ENCODE peak calls at places on chromosomes 12 and 14, in eight cellular contexts. S, Z, Y, D, T, J, M and V are unnamed samples.

GRCh38 chr14:74785056-74785613 is 22.0 kb downstream of the YLPM1 start:
- DNase-seq in S (no peak), Z (no peak), Y (no peak), D (no peak), T (no peak), J (no peak), M (no peak), V (no peak)

GRCh38 chr12:78406213-78406612 is 458.4 kb upstream of the SYT1 start:
- DNase-seq in S (no peak), Z (no peak), Y (no peak), D (no peak), T (no peak), J (no peak), M (no peak), V (no peak)

GRCh38 chr12:19752712-19753111 is 313.4 kb downstream of the AEBP2 start:
- DNase-seq in S (no peak), Z (no peak), Y (no peak), D (no peak), T (no peak), J (no peak), M (no peak), V (peak)

GRCh38 chr14:87632796-87633195 is 360.2 kb downstream of the GALC start:
- DNase-seq in S (no peak), Z (no peak), Y (no peak), D (no peak), T (no peak), J (no peak), M (no peak), V (peak)

GRCh38 chr14:65229431-65230286 is 127.3 kb upstream of the MAX start:
- DNase-seq in S (no peak), Z (no peak), Y (no peak), D (no peak), T (no peak), J (no peak), M (peak), V (no peak)

GRCh38 chr12:24681570-24681969 is 267.3 kb downstream of the BCAT1 start:
- DNase-seq in S (no peak), Z (no peak), Y (no peak), D (no peak), T (no peak), J (no peak), M (no peak), V (no peak)

GRCh38 chr14:101628471-101628966 is 67.2 kb downstream of the DIO3 start:
- DNase-seq in S (peak), Z (peak), Y (peak), D (peak), T (no peak), J (peak), M (peak), V (peak)

GRCh38 chr12:120941846-120942405 is 36.4 kb upstream of the HNF1A start:
- DNase-seq in S (no peak), Z (no peak), Y (no peak), D (no peak), T (no peak), J (no peak), M (no peak), V (no peak)

GRCh38 chr14:77123381-77124344 is 17.9 kb downstream of the ZDHHC22 start:
- DNase-seq in S (peak), Z (no peak), Y (no peak), D (no peak), T (no peak), J (peak), M (no peak), V (no peak)

GRCh38 chr12:120739821-120740613 is 14.4 kb downstream of the ACADS start:
- DNase-seq in S (peak), Z (no peak), Y (no peak), D (no peak), T (no peak), J (no peak), M (no peak), V (no peak)